ENCODE peak calls at places on chromosomes 7 and 10, in eight cellular contexts. Z is thyroid gland, T is ovary, R is prostate gland, U is breast epithelium, G is A549, B is transverse colon, V is GM12878. J is an unnamed sample.
A peak's percentile ranks its signal among the peaks of the same experiment; 100 is the strongest.

GRCh38 chr7:1231214-1232102 is 1.2 kb upstream of the UNCX start:
- DNase-seq in R (no peak), V (no peak), Z (no peak), B (no peak), G (no peak), U (no peak), T (no peak), J (no peak)

GRCh38 chr10:110368002-110368401 is 63.3 kb upstream of the SMNDC1 start:
- DNase-seq in V (no peak), G (no peak), U (no peak), T (no peak), Z (no peak), B (no peak), R (no peak), J (no peak)

GRCh38 chr7:117993377-117994003 is 120.2 kb upstream of the CTTNBP2 start:
- DNase-seq in V (no peak), Z (peak; percentile 46), R (no peak), B (peak; percentile 14), U (no peak), T (no peak), G (peak; percentile 43), J (no peak)

GRCh38 chr10:119517235-119518141 is 25.0 kb downstream of the RGS10 start:
- DNase-seq in T (no peak), R (no peak), B (peak; percentile 59), G (no peak), Z (no peak), U (no peak), V (peak; percentile 59), J (no peak)

GRCh38 chr7:130491841-130492518 is at the start of gene MEST:
- DNase-seq in G (no peak), U (no peak), B (no peak), T (peak; percentile 18), R (peak; percentile 6), Z (peak; percentile 23), V (no peak), J (peak; percentile 65)

GRCh38 chr7:155974186-155974897 is 162.1 kb upstream of the SHH start:
- DNase-seq in G (no peak), V (no peak), R (no peak), T (no peak), B (no peak), Z (no peak), U (peak; percentile 33), J (no peak)

GRCh38 chr10:8039323-8039922 is 15.1 kb upstream of the GATA3 start:
- DNase-seq in T (no peak), Z (no peak), U (no peak), V (no peak), G (no peak), R (no peak), B (no peak), J (no peak)

GRCh38 chr10:69697006-69697405 is 67.0 kb downstream of the FAM241B start:
- DNase-seq in T (no peak), V (no peak), Z (no peak), U (no peak), R (no peak), G (no peak), B (no peak), J (no peak)

GRCh38 chr7:148571381-148571780 is 19.2 kb upstream of the C7orf33 start:
- DNase-seq in T (no peak), R (no peak), U (no peak), Z (no peak), G (no peak), B (no peak), V (no peak), J (no peak)

GRCh38 chr10:119339099-119339498 is 131.7 kb downstream of the GRK5 start:
- DNase-seq in U (no peak), Z (no peak), V (no peak), R (peak; percentile 50), B (no peak), G (no peak), T (no peak), J (no peak)

GRCh38 chr10:71427246-71427645 is 30.5 kb downstream of the CDH23 start:
- DNase-seq in V (no peak), T (no peak), B (no peak), G (no peak), Z (no peak), R (no peak), U (no peak), J (no peak)

GRCh38 chr10:97869091-97870042 is 19.7 kb downstream of the GOLGA7B start:
- DNase-seq in G (peak; percentile 98), B (peak; percentile 79), T (no peak), U (peak; percentile 85), Z (peak; percentile 93), V (peak; percentile 59), R (peak; percentile 86), J (peak; percentile 79)
- TF ChIP-seq CTCF in G (peak; percentile 89), B (peak; percentile 74), T (no peak), U (peak; percentile 85), Z (peak; percentile 98), V (peak; percentile 75), R (peak; percentile 96), J (peak; percentile 74)

GRCh38 chr7:99325597-99326407 is at the start of gene ARPC1A:
- DNase-seq in V (peak; percentile 87), Z (peak; percentile 90), R (peak; percentile 81), B (peak; percentile 94), U (peak; percentile 92), G (peak; percentile 91), T (peak; percentile 88), J (peak; percentile 96)
- TF ChIP-seq POLR2A in V (peak; percentile 99), Z (peak; percentile 80), R (peak; percentile 84), B (peak; percentile 89), U (peak; percentile 69), G (peak; percentile 98), T (peak; percentile 70), J (no peak)

DNA sequence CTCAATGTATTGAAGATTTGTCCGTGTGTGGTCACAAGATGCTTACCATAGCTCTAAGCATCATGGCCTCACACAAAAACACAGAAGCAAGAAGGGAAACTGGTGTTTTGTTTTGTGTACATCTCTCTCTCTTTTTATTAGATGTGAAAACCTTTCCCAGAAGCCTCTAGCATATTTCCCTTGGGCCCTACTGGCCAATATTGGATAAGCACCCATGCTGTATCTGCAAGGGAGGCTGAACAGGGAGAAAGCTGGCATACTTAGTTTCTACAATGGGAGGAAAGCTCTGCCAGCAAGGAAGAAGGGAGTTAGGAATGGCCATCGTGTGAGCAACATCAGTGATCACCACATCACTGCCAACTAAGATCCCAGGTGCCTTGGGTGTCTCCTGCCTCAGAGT is 9.6 kb upstream of the NAMPT start:
- DNase-seq in T (no peak), B (no peak), U (no peak), V (no peak), G (no peak), R (no peak), Z (no peak), J (no peak)
- TF ChIP-seq CTCF in T (no peak), B (peak; percentile 13), U (no peak), V (peak; percentile 20), G (no peak), R (no peak), Z (no peak), J (no peak)

GRCh38 chr10:113056030-113056429 is 106.0 kb downstream of the TCF7L2 start:
- DNase-seq in V (no peak), B (no peak), U (no peak), G (no peak), T (no peak), R (no peak), Z (no peak), J (no peak)

GRCh38 chr10:113055458-113055857 is 105.4 kb downstream of the TCF7L2 start:
- DNase-seq in V (no peak), B (no peak), R (no peak), T (no peak), U (no peak), Z (no peak), G (no peak), J (no peak)

GRCh38 chr10:113059001-113059780 is 109.1 kb downstream of the TCF7L2 start:
- DNase-seq in V (no peak), Z (peak; percentile 71), U (no peak), R (no peak), T (peak; percentile 63), B (no peak), G (no peak), J (no peak)

GRCh38 chr10:113058175-113058961 is 108.3 kb downstream of the TCF7L2 start:
- DNase-seq in U (no peak), T (no peak), G (no peak), B (peak; percentile 46), V (no peak), R (no peak), Z (peak; percentile 41), J (no peak)

GRCh38 chr10:113056468-113057021 is 106.5 kb downstream of the TCF7L2 start:
- DNase-seq in G (no peak), V (no peak), B (no peak), Z (no peak), R (no peak), T (no peak), U (no peak), J (no peak)
- TF ChIP-seq POLR2A in G (no peak), V (no peak), B (no peak), Z (no peak), R (no peak), T (no peak), U (no peak), J (no peak)

DNA sequence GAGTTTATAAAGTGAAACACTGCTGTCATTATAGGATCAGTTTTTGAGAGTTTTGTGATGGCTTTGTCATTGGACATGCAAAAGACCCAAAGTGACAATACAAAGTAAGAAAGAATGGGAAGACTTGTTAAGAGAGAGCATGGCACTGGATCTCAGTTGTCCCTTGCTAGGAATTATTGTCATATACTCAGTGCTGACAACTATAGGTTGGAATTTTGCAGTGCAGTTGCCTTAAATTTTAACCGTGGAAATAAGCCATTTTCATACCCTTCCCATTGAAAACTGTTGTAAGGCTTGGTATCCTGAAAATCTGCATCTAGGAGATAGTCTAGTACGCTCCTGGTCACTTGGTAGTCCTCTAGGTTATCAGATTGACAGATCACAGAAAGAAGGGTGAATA is 1156.7 kb downstream of the GATA3 start:
- DNase-seq in V (no peak), T (no peak), U (no peak), R (no peak), Z (no peak), B (no peak), G (no peak), J (no peak)
- TF ChIP-seq CTCF in V (no peak), T (no peak), U (no peak), R (no peak), Z (no peak), B (no peak), G (peak; percentile 19), J (no peak)

DNA sequence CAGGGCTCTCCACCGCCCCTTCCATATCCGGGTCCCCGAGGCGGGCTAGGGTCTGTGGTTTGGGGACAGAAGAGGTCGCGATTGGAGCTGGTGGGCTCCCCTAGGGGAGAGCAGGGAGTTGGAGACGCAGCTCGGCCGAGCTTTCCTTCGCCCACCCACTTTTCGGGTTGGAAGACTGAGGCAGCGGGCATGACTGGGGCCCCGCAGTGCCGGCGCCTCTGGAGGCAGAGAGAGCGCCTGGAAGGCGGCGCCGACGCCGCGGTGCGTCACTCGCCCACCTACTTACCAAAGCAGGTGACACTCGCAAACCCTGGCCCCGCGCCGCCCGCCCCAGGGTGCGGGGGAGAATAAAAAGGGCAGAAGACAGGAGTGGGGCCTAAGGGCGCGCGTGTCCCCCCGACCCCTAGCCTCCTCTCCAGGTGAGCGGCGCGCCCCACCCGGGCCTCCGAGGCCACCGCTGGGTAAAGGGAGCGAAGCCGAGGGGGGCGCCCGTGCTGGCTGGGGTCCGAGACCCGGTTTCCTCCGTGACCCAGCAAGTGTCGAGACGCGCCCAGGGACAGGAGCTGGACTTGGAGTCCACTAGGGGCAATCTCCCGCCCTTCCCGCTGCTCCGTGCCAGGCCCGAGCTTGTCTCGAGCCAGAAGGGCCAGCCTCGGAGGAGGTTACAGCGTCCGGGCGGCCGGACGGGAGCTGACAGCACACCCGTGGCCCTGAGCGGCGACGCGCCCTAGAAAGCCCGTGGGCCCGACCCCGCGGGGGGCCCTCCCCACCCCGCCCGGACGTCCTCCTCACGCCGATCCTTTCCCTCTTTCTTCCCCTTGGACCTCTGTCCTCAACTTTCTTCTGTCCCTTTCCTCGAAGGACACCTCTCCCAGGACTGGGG is 34.4 kb upstream of the GRID1 start:
- DNase-seq in T (peak; percentile 17), G (peak; percentile 68), Z (peak; percentile 69), V (no peak), R (peak; percentile 31), U (peak; percentile 61), B (peak; percentile 59), J (peak; percentile 76)
- TF ChIP-seq POLR2A in T (no peak), G (no peak), Z (no peak), V (peak; percentile 69), R (no peak), U (no peak), B (no peak), J (no peak)